ENCODE peak calls at places on chromosomes 2 and 18, in eight cellular contexts. T, S, J, N, K, F, C and V are unnamed samples.

GRCh38 chr18:72738136-72738535 is 129.7 kb downstream of the NETO1 start:
- DNase-seq in T (no peak), S (no peak), J (no peak), N (no peak), K (no peak), F (no peak), C (no peak), V (no peak)

GRCh38 chr2:31413876-31414550 is 529 bp downstream of the XDH start:
- DNase-seq in T (no peak), S (no peak), J (no peak), N (no peak), K (no peak), F (no peak), C (no peak), V (no peak)

GRCh38 chr2:207448006-207448405 is 81.8 kb upstream of the CREB1 start:
- DNase-seq in T (no peak), S (no peak), J (no peak), N (peak; percentile 33), K (no peak), F (no peak), C (no peak), V (no peak)

GRCh38 chr2:20444113-20444992 is 2.5 kb upstream of the RHOB start:
- DNase-seq in T (no peak), S (peak; percentile 8), J (peak; percentile 47), N (peak; percentile 78), K (peak; percentile 40), F (peak; percentile 56), C (peak; percentile 69), V (no peak)

GRCh38 chr18:998976-999375 is 94.3 kb downstream of the ADCYAP1 start:
- DNase-seq in T (no peak), S (no peak), J (no peak), N (no peak), K (no peak), F (no peak), C (no peak), V (no peak)

GRCh38 chr18:78737006-78737915 is 242.4 kb upstream of the SALL3 start:
- DNase-seq in T (no peak), S (no peak), J (no peak), N (no peak), K (no peak), F (no peak), C (peak; percentile 2), V (no peak)

GRCh38 chr2:11753452-11753885 is 7.0 kb downstream of the LPIN1 start:
- DNase-seq in T (no peak), S (peak; percentile 74), J (peak; percentile 72), N (peak; percentile 33), K (no peak), F (no peak), C (no peak), V (no peak)

GRCh38 chr2:20052872-20053281 is 1.4 kb upstream of the LAPTM4A start:
- DNase-seq in T (no peak), S (peak; percentile 85), J (peak; percentile 57), N (peak; percentile 94), K (peak; percentile 91), F (no peak), C (peak; percentile 86), V (peak; percentile 45)

GRCh38 chr2:71736986-71737385 is 283.6 kb downstream of the DYSF start:
- DNase-seq in T (no peak), S (no peak), J (no peak), N (no peak), K (no peak), F (no peak), C (no peak), V (no peak)

GRCh38 chr2:104412384-104412783 is 441.5 kb upstream of the POU3F3 start:
- DNase-seq in T (no peak), S (no peak), J (peak; percentile 23), N (peak; percentile 40), K (no peak), F (no peak), C (no peak), V (no peak)

GRCh38 chr2:26284132-26284531 is 39.4 kb downstream of the HADHB start:
- DNase-seq in T (no peak), S (no peak), J (no peak), N (peak; percentile 57), K (peak; percentile 38), F (no peak), C (no peak), V (no peak)

GRCh38 chr2:31136732-31137131 is 1.5 kb downstream of the GALNT14 start:
- DNase-seq in T (no peak), S (no peak), J (no peak), N (no peak), K (no peak), F (no peak), C (no peak), V (no peak)

GRCh38 chr2:150303281-150303680 is 184.2 kb downstream of the RND3 start:
- DNase-seq in T (no peak), S (no peak), J (no peak), N (peak; percentile 35), K (no peak), F (no peak), C (no peak), V (no peak)

GRCh38 chr2:170582747-170583463 is 132.2 kb upstream of the SP5 start:
- DNase-seq in T (peak; percentile 37), S (no peak), J (no peak), N (no peak), K (no peak), F (no peak), C (no peak), V (no peak)

GRCh38 chr2:37688771-37689468 is 17.5 kb upstream of the CDC42EP3 start:
- DNase-seq in T (no peak), S (no peak), J (no peak), N (no peak), K (peak; percentile 85), F (no peak), C (peak; percentile 74), V (no peak)

GRCh38 chr2:120452131-120452530 is 106.2 kb downstream of the INHBB start:
- DNase-seq in T (no peak), S (peak; percentile 56), J (no peak), N (no peak), K (no peak), F (no peak), C (no peak), V (no peak)

GRCh38 chr2:36185624-36186023 is 170.0 kb upstream of the CRIM1 start:
- DNase-seq in T (no peak), S (no peak), J (no peak), N (no peak), K (no peak), F (no peak), C (no peak), V (no peak)
- H3K27ac ChIP-seq in T (no peak overlapping the region), S (no peak overlapping the region), J (no peak overlapping the region), N (no peak overlapping the region), K (no peak overlapping the region), F (no peak overlapping the region), C (no peak overlapping the region), V (no peak overlapping the region)

GRCh38 chr2:9844581-9844980 is 1.3 kb downstream of the TAF1B start:
- DNase-seq in T (no peak), S (no peak), J (no peak), N (peak; percentile 53), K (no peak), F (no peak), C (no peak), V (no peak)
- H3K27ac ChIP-seq in T (no peak overlapping the region), S (no peak overlapping the region), J (no peak overlapping the region), N (peak overlapping the region; percentile 75), K (no peak overlapping the region), F (peak overlapping the region; percentile 86), C (no peak overlapping the region), V (no peak overlapping the region)

DNA sequence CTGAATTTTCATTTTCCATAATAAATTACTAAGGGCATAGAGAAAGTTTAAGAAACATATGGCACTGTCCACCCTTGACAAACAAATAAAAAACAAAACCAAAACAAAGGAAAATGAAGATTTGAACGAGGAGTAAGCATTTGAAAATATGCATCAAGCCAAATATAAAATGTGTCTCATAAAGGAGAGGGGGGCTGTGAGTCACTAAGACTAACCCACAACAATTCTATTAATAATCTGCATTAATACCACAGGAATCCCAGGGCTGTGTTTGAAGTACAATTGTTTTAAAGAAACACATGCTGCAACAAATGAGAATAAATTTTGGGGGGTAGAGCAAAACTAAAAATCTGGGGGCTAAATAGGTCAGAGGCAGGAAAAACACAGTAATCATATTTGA is 53.8 kb upstream of the STK17B start:
- DNase-seq in T (no peak), S (no peak), J (no peak), N (peak; percentile 81), K (peak; percentile 40), F (no peak), C (no peak), V (no peak)
- H3K27ac ChIP-seq in T (no peak overlapping the region), S (no peak overlapping the region), J (no peak overlapping the region), N (no peak overlapping the region), K (no peak overlapping the region), F (no peak overlapping the region), C (no peak overlapping the region), V (no peak overlapping the region)

GRCh38 chr2:55334728-55335127 is 65.7 kb upstream of the MTIF2 start:
- DNase-seq in T (no peak), S (no peak), J (no peak), N (no peak), K (no peak), F (no peak), C (no peak), V (no peak)

DNA sequence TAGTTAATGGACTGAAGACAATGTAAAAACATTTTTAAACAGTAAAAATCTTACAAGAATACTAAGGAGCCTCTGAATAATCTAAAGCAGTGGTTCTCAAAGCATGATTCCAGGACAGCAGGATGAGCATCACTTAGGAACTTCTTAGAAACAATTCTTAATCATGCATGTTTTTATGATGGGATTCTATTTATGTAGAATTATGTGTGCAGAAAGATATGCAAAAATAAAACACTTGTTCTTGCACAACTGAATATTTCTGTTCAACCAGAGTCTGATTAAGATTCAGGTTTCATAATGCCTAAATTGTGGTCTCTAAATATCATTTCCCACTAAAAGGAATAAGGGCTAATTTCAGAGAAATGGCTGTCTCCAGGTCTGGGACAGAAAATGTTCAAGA is 69.2 kb upstream of the MTIF2 start:
- DNase-seq in T (no peak), S (no peak), J (no peak), N (peak; percentile 48), K (no peak), F (no peak), C (no peak), V (no peak)
- H3K27ac ChIP-seq in T (no peak overlapping the region), S (no peak overlapping the region), J (no peak overlapping the region), N (peak overlapping the region; percentile 17), K (no peak overlapping the region), F (no peak overlapping the region), C (no peak overlapping the region), V (no peak overlapping the region)

GRCh38 chr2:48346124-48346536 is 183.8 kb upstream of the STON1 start:
- DNase-seq in T (no peak), S (no peak), J (no peak), N (peak; percentile 87), K (peak; percentile 80), F (peak; percentile 53), C (peak; percentile 48), V (peak; percentile 21)
- H3K27ac ChIP-seq in T (no peak overlapping the region), S (peak overlapping the region; percentile 49), J (no peak overlapping the region), N (peak overlapping the region; percentile 50), K (peak overlapping the region; percentile 59), F (peak overlapping the region; percentile 77), C (peak overlapping the region; percentile 68), V (peak overlapping the region; percentile 24)

DNA sequence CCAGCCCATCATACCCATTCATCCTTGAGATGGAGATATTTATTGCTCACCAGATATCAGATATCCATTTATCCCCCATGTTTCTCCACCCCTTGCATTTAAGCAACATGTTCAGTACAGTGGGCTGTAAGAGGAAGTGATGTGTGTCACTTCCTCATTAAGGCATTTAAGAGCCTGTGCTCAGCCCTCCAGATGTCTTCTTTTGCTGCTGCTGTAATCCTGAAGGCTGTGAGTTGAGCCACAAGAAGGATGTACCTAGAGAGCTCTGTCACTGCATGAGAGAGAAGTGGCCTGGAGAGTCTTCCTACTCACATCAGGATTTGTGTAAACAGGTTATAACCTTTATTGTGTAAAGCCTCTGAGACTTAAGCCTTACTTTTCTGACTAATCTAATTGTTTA is 151.8 kb upstream of the UNC80 start:
- DNase-seq in T (no peak), S (no peak), J (no peak), N (no peak), K (no peak), F (no peak), C (no peak), V (no peak)
- H3K27ac ChIP-seq in T (peak overlapping the region; percentile 37), S (no peak overlapping the region), J (no peak overlapping the region), N (no peak overlapping the region), K (no peak overlapping the region), F (no peak overlapping the region), C (no peak overlapping the region), V (no peak overlapping the region)